ENCODE peak calls at places on chromosomes 3 and 15, in six cellular contexts. One of them, this sample, is unnamed.

GRCh38 chr3:117131259-117131658 is 421.7 kb downstream of the TUSC7 start:
- DNase-seq in kidney epithelial cell: no peak
- DNase-seq in NCI-H526 treated with DMSO at 0.1 percent for 48 hours: no peak
- DNase-seq in AG09319: no peak
- DNase-seq in activated gamma-delta T cell treated with anti-CD3 and anti-CD28 coated beads, Interleukin-2, amount 50 U/mL, for 16 hours: no peak
- DNase-seq in HFFc6: no peak
- DNase-seq in this sample: no peak

GRCh38 chr3:127714151-127714571 is 41.4 kb downstream of the ABTB1 start:
- DNase-seq in kidney epithelial cell: no peak
- DNase-seq in NCI-H526 treated with DMSO at 0.1 percent for 48 hours: no peak
- DNase-seq in AG09319: no peak
- DNase-seq in activated gamma-delta T cell treated with anti-CD3 and anti-CD28 coated beads, Interleukin-2, amount 50 U/mL, for 16 hours: no peak
- DNase-seq in HFFc6: no peak
- DNase-seq in this sample: no peak

GRCh38 chr3:137692803-137693431 is 71.2 kb upstream of the SOX14 start:
- DNase-seq in kidney epithelial cell: no peak
- DNase-seq in NCI-H526 treated with DMSO at 0.1 percent for 48 hours: peak; percentile 42
- DNase-seq in AG09319: no peak
- DNase-seq in activated gamma-delta T cell treated with anti-CD3 and anti-CD28 coated beads, Interleukin-2, amount 50 U/mL, for 16 hours: no peak
- DNase-seq in HFFc6: no peak
- DNase-seq in this sample: no peak

GRCh38 chr3:149195221-149195620 is 26.4 kb downstream of the CP start:
- DNase-seq in kidney epithelial cell: no peak
- DNase-seq in NCI-H526 treated with DMSO at 0.1 percent for 48 hours: no peak
- DNase-seq in AG09319: no peak
- DNase-seq in activated gamma-delta T cell treated with anti-CD3 and anti-CD28 coated beads, Interleukin-2, amount 50 U/mL, for 16 hours: no peak
- DNase-seq in HFFc6: no peak
- DNase-seq in this sample: no peak

GRCh38 chr3:151387443-151388241 is 3.1 kb upstream of the P2RY12 start:
- DNase-seq in kidney epithelial cell: no peak
- DNase-seq in NCI-H526 treated with DMSO at 0.1 percent for 48 hours: no peak
- DNase-seq in AG09319: no peak
- DNase-seq in activated gamma-delta T cell treated with anti-CD3 and anti-CD28 coated beads, Interleukin-2, amount 50 U/mL, for 16 hours: no peak
- DNase-seq in HFFc6: no peak
- DNase-seq in this sample: no peak

GRCh38 chr3:126524429-126524988 is 554 bp downstream of the CHST13 start:
- DNase-seq in kidney epithelial cell: no peak
- DNase-seq in NCI-H526 treated with DMSO at 0.1 percent for 48 hours: peak; percentile 68
- DNase-seq in AG09319: no peak
- DNase-seq in activated gamma-delta T cell treated with anti-CD3 and anti-CD28 coated beads, Interleukin-2, amount 50 U/mL, for 16 hours: no peak
- DNase-seq in HFFc6: no peak
- DNase-seq in this sample: no peak

GRCh38 chr3:45665101-45665572 is 24.1 kb upstream of the SACM1L start:
- DNase-seq in kidney epithelial cell: no peak
- DNase-seq in NCI-H526 treated with DMSO at 0.1 percent for 48 hours: no peak
- DNase-seq in AG09319: no peak
- DNase-seq in activated gamma-delta T cell treated with anti-CD3 and anti-CD28 coated beads, Interleukin-2, amount 50 U/mL, for 16 hours: no peak
- DNase-seq in HFFc6: peak; percentile 39
- DNase-seq in this sample: no peak

GRCh38 chr15:95470997-95471692 is 859.4 kb upstream of the NR2F2 start:
- DNase-seq in kidney epithelial cell: no peak
- DNase-seq in NCI-H526 treated with DMSO at 0.1 percent for 48 hours: no peak
- DNase-seq in AG09319: no peak
- DNase-seq in activated gamma-delta T cell treated with anti-CD3 and anti-CD28 coated beads, Interleukin-2, amount 50 U/mL, for 16 hours: no peak
- DNase-seq in HFFc6: no peak
- DNase-seq in this sample: no peak

GRCh38 chr15:63945005-63945788 is 101.1 kb downstream of the DAPK2 start:
- DNase-seq in kidney epithelial cell: no peak
- DNase-seq in NCI-H526 treated with DMSO at 0.1 percent for 48 hours: no peak
- DNase-seq in AG09319: no peak
- DNase-seq in activated gamma-delta T cell treated with anti-CD3 and anti-CD28 coated beads, Interleukin-2, amount 50 U/mL, for 16 hours: peak; percentile 48
- DNase-seq in HFFc6: peak; percentile 41
- DNase-seq in this sample: no peak

GRCh38 chr3:128240232-128240631 is 87.0 kb downstream of the EEFSEC start:
- DNase-seq in kidney epithelial cell: no peak
- DNase-seq in NCI-H526 treated with DMSO at 0.1 percent for 48 hours: no peak
- DNase-seq in AG09319: no peak
- DNase-seq in activated gamma-delta T cell treated with anti-CD3 and anti-CD28 coated beads, Interleukin-2, amount 50 U/mL, for 16 hours: no peak
- DNase-seq in HFFc6: no peak
- DNase-seq in this sample: no peak

GRCh38 chr3:126542340-126543241 is 16.1 kb downstream of the C3orf22 start:
- DNase-seq in kidney epithelial cell: no peak
- DNase-seq in NCI-H526 treated with DMSO at 0.1 percent for 48 hours: no peak
- DNase-seq in AG09319: no peak
- DNase-seq in activated gamma-delta T cell treated with anti-CD3 and anti-CD28 coated beads, Interleukin-2, amount 50 U/mL, for 16 hours: no peak
- DNase-seq in HFFc6: no peak
- DNase-seq in this sample: no peak

GRCh38 chr3:27626596-27627118 is 95.5 kb downstream of the EOMES start:
- DNase-seq in kidney epithelial cell: no peak
- DNase-seq in NCI-H526 treated with DMSO at 0.1 percent for 48 hours: no peak
- DNase-seq in AG09319: no peak
- DNase-seq in activated gamma-delta T cell treated with anti-CD3 and anti-CD28 coated beads, Interleukin-2, amount 50 U/mL, for 16 hours: no peak
- DNase-seq in HFFc6: no peak
- DNase-seq in this sample: no peak

GRCh38 chr3:27877122-27878011 is 155.2 kb upstream of the EOMES start:
- DNase-seq in kidney epithelial cell: no peak
- DNase-seq in NCI-H526 treated with DMSO at 0.1 percent for 48 hours: no peak
- DNase-seq in AG09319: no peak
- DNase-seq in activated gamma-delta T cell treated with anti-CD3 and anti-CD28 coated beads, Interleukin-2, amount 50 U/mL, for 16 hours: no peak
- DNase-seq in HFFc6: no peak
- DNase-seq in this sample: no peak

GRCh38 chr3:175399156-175399840 is 540.2 kb downstream of the NAALADL2 start:
- DNase-seq in kidney epithelial cell: no peak
- DNase-seq in NCI-H526 treated with DMSO at 0.1 percent for 48 hours: no peak
- DNase-seq in AG09319: no peak
- DNase-seq in activated gamma-delta T cell treated with anti-CD3 and anti-CD28 coated beads, Interleukin-2, amount 50 U/mL, for 16 hours: no peak
- DNase-seq in HFFc6: no peak
- DNase-seq in this sample: no peak

GRCh38 chr15:60062826-60063225 is 58.7 kb downstream of the FOXB1 start:
- DNase-seq in kidney epithelial cell: no peak
- DNase-seq in NCI-H526 treated with DMSO at 0.1 percent for 48 hours: no peak
- DNase-seq in AG09319: no peak
- DNase-seq in activated gamma-delta T cell treated with anti-CD3 and anti-CD28 coated beads, Interleukin-2, amount 50 U/mL, for 16 hours: no peak
- DNase-seq in HFFc6: no peak
- DNase-seq in this sample: no peak

GRCh38 chr15:78542647-78543046 is 2.4 kb downstream of the PSMA4 start:
- DNase-seq in kidney epithelial cell: no peak
- DNase-seq in NCI-H526 treated with DMSO at 0.1 percent for 48 hours: no peak
- DNase-seq in AG09319: no peak
- DNase-seq in activated gamma-delta T cell treated with anti-CD3 and anti-CD28 coated beads, Interleukin-2, amount 50 U/mL, for 16 hours: no peak
- DNase-seq in HFFc6: no peak
- DNase-seq in this sample: no peak

GRCh38 chr3:136818191-136818850 is 605 bp upstream of the SLC35G2 start:
- DNase-seq in kidney epithelial cell: peak; percentile 75
- DNase-seq in NCI-H526 treated with DMSO at 0.1 percent for 48 hours: peak; percentile 65
- DNase-seq in AG09319: peak; percentile 70
- DNase-seq in activated gamma-delta T cell treated with anti-CD3 and anti-CD28 coated beads, Interleukin-2, amount 50 U/mL, for 16 hours: peak; percentile 32
- DNase-seq in HFFc6: peak; percentile 93
- DNase-seq in this sample: peak; percentile 65

GRCh38 chr3:177345049-177345972 is 148.0 kb upstream of the TBL1XR1 start:
- DNase-seq in kidney epithelial cell: peak; percentile 93
- DNase-seq in NCI-H526 treated with DMSO at 0.1 percent for 48 hours: no peak
- DNase-seq in AG09319: peak; percentile 91
- DNase-seq in activated gamma-delta T cell treated with anti-CD3 and anti-CD28 coated beads, Interleukin-2, amount 50 U/mL, for 16 hours: peak; percentile 30
- DNase-seq in HFFc6: peak; percentile 95
- DNase-seq in this sample: peak; percentile 91

GRCh38 chr15:71151061-71151460 is 35.8 kb downstream of the THSD4 start:
- DNase-seq in kidney epithelial cell: peak; percentile 94
- DNase-seq in NCI-H526 treated with DMSO at 0.1 percent for 48 hours: no peak
- DNase-seq in AG09319: peak; percentile 45
- DNase-seq in activated gamma-delta T cell treated with anti-CD3 and anti-CD28 coated beads, Interleukin-2, amount 50 U/mL, for 16 hours: no peak
- DNase-seq in HFFc6: peak; percentile 51
- DNase-seq in this sample: peak; percentile 95

GRCh38 chr3:147514366-147514765 is 105.2 kb downstream of the ZIC1 start:
- DNase-seq in kidney epithelial cell: no peak
- DNase-seq in NCI-H526 treated with DMSO at 0.1 percent for 48 hours: no peak
- DNase-seq in AG09319: no peak
- DNase-seq in activated gamma-delta T cell treated with anti-CD3 and anti-CD28 coated beads, Interleukin-2, amount 50 U/mL, for 16 hours: no peak
- DNase-seq in HFFc6: no peak
- DNase-seq in this sample: no peak

GRCh38 chr3:125057186-125057850 is 1.5 kb upstream of the HEG1 start:
- DNase-seq in kidney epithelial cell: no peak
- DNase-seq in NCI-H526 treated with DMSO at 0.1 percent for 48 hours: no peak
- DNase-seq in AG09319: no peak
- DNase-seq in activated gamma-delta T cell treated with anti-CD3 and anti-CD28 coated beads, Interleukin-2, amount 50 U/mL, for 16 hours: no peak
- DNase-seq in HFFc6: peak; percentile 82
- DNase-seq in this sample: no peak

GRCh38 chr3:99355465-99355864 is 282.9 kb upstream of the COL8A1 start:
- DNase-seq in kidney epithelial cell: no peak
- DNase-seq in NCI-H526 treated with DMSO at 0.1 percent for 48 hours: no peak
- DNase-seq in AG09319: no peak
- DNase-seq in activated gamma-delta T cell treated with anti-CD3 and anti-CD28 coated beads, Interleukin-2, amount 50 U/mL, for 16 hours: no peak
- DNase-seq in HFFc6: no peak
- DNase-seq in this sample: no peak

GRCh38 chr15:31887246-31887645 is 143.1 kb upstream of the CHRNA7 start:
- DNase-seq in kidney epithelial cell: no peak
- DNase-seq in NCI-H526 treated with DMSO at 0.1 percent for 48 hours: no peak
- DNase-seq in AG09319: no peak
- DNase-seq in activated gamma-delta T cell treated with anti-CD3 and anti-CD28 coated beads, Interleukin-2, amount 50 U/mL, for 16 hours: no peak
- DNase-seq in HFFc6: no peak
- DNase-seq in this sample: no peak

GRCh38 chr3:67804089-67804488 is 149.7 kb upstream of the SUCLG2 start:
- DNase-seq in kidney epithelial cell: no peak
- DNase-seq in NCI-H526 treated with DMSO at 0.1 percent for 48 hours: no peak
- DNase-seq in AG09319: no peak
- DNase-seq in activated gamma-delta T cell treated with anti-CD3 and anti-CD28 coated beads, Interleukin-2, amount 50 U/mL, for 16 hours: no peak
- DNase-seq in HFFc6: no peak
- DNase-seq in this sample: no peak

GRCh38 chr3:46649436-46649835 is 37.1 kb downstream of the FAM240A start:
- DNase-seq in kidney epithelial cell: no peak
- DNase-seq in NCI-H526 treated with DMSO at 0.1 percent for 48 hours: no peak
- DNase-seq in AG09319: no peak
- DNase-seq in activated gamma-delta T cell treated with anti-CD3 and anti-CD28 coated beads, Interleukin-2, amount 50 U/mL, for 16 hours: no peak
- DNase-seq in HFFc6: no peak
- DNase-seq in this sample: no peak

GRCh38 chr3:39814007-39814406 is 4.6 kb downstream of the MYRIP start:
- DNase-seq in kidney epithelial cell: peak; percentile 12
- DNase-seq in NCI-H526 treated with DMSO at 0.1 percent for 48 hours: no peak
- DNase-seq in AG09319: no peak
- DNase-seq in activated gamma-delta T cell treated with anti-CD3 and anti-CD28 coated beads, Interleukin-2, amount 50 U/mL, for 16 hours: no peak
- DNase-seq in HFFc6: peak; percentile 4
- DNase-seq in this sample: peak; percentile 7

GRCh38 chr3:126606021-126606420 is 47.3 kb upstream of the C3orf22 start:
- DNase-seq in kidney epithelial cell: no peak
- DNase-seq in NCI-H526 treated with DMSO at 0.1 percent for 48 hours: no peak
- DNase-seq in AG09319: no peak
- DNase-seq in activated gamma-delta T cell treated with anti-CD3 and anti-CD28 coated beads, Interleukin-2, amount 50 U/mL, for 16 hours: no peak
- DNase-seq in HFFc6: no peak
- DNase-seq in this sample: no peak

GRCh38 chr15:77633134-77633912 is 611 bp upstream of the LINGO1 start:
- DNase-seq in kidney epithelial cell: peak; percentile 21
- DNase-seq in NCI-H526 treated with DMSO at 0.1 percent for 48 hours: peak; percentile 68
- DNase-seq in AG09319: peak; percentile 40
- DNase-seq in activated gamma-delta T cell treated with anti-CD3 and anti-CD28 coated beads, Interleukin-2, amount 50 U/mL, for 16 hours: peak; percentile 30
- DNase-seq in HFFc6: peak; percentile 62
- DNase-seq in this sample: no peak

GRCh38 chr3:160402249-160403027 is 3.0 kb downstream of the SMC4 start:
- DNase-seq in kidney epithelial cell: no peak
- DNase-seq in NCI-H526 treated with DMSO at 0.1 percent for 48 hours: no peak
- DNase-seq in AG09319: no peak
- DNase-seq in activated gamma-delta T cell treated with anti-CD3 and anti-CD28 coated beads, Interleukin-2, amount 50 U/mL, for 16 hours: no peak
- DNase-seq in HFFc6: no peak
- DNase-seq in this sample: no peak

GRCh38 chr15:80755884-80756283 is 23.3 kb upstream of the CEMIP start:
- DNase-seq in kidney epithelial cell: no peak
- DNase-seq in NCI-H526 treated with DMSO at 0.1 percent for 48 hours: no peak
- DNase-seq in AG09319: no peak
- DNase-seq in activated gamma-delta T cell treated with anti-CD3 and anti-CD28 coated beads, Interleukin-2, amount 50 U/mL, for 16 hours: no peak
- DNase-seq in HFFc6: no peak
- DNase-seq in this sample: no peak

GRCh38 chr15:88243895-88244787 is 12.4 kb downstream of the NTRK3 start:
- DNase-seq in kidney epithelial cell: no peak
- DNase-seq in NCI-H526 treated with DMSO at 0.1 percent for 48 hours: no peak
- DNase-seq in AG09319: no peak
- DNase-seq in activated gamma-delta T cell treated with anti-CD3 and anti-CD28 coated beads, Interleukin-2, amount 50 U/mL, for 16 hours: no peak
- DNase-seq in HFFc6: peak; percentile 15
- DNase-seq in this sample: no peak

GRCh38 chr3:105284876-105285275 is 81.8 kb upstream of the ALCAM start:
- DNase-seq in kidney epithelial cell: no peak
- DNase-seq in NCI-H526 treated with DMSO at 0.1 percent for 48 hours: no peak
- DNase-seq in AG09319: no peak
- DNase-seq in activated gamma-delta T cell treated with anti-CD3 and anti-CD28 coated beads, Interleukin-2, amount 50 U/mL, for 16 hours: no peak
- DNase-seq in HFFc6: peak; percentile 20
- DNase-seq in this sample: no peak

GRCh38 chr3:183188895-183189462 is 26.4 kb upstream of the LAMP3 start:
- DNase-seq in kidney epithelial cell: no peak
- DNase-seq in NCI-H526 treated with DMSO at 0.1 percent for 48 hours: no peak
- DNase-seq in AG09319: no peak
- DNase-seq in activated gamma-delta T cell treated with anti-CD3 and anti-CD28 coated beads, Interleukin-2, amount 50 U/mL, for 16 hours: no peak
- DNase-seq in HFFc6: no peak
- DNase-seq in this sample: no peak

GRCh38 chr3:10554746-10555145 is 49.4 kb upstream of the ATP2B2 start:
- DNase-seq in kidney epithelial cell: no peak
- DNase-seq in NCI-H526 treated with DMSO at 0.1 percent for 48 hours: no peak
- DNase-seq in AG09319: no peak
- DNase-seq in activated gamma-delta T cell treated with anti-CD3 and anti-CD28 coated beads, Interleukin-2, amount 50 U/mL, for 16 hours: no peak
- DNase-seq in HFFc6: no peak
- DNase-seq in this sample: no peak

This sample was measured in epithelial cell of proximal tubule.